ENCODE peak calls at places on chromosome 22, in five cellular contexts. One of them, this sample, is unnamed.

GRCh38 chr22:43389227-43389836 is 22.5 kb upstream of the MPPED1 start:
- DNase-seq in right atrium auricular region: no peak
- DNase-seq in psoas muscle: no peak
- DNase-seq in lung: no peak
- DNase-seq in adrenal gland: no peak
- DNase-seq in this sample: no peak

GRCh38 chr22:37010174-37010573 is 9.1 kb downstream of the TST start:
- DNase-seq in right atrium auricular region: no peak
- DNase-seq in psoas muscle: no peak
- DNase-seq in lung: no peak
- DNase-seq in adrenal gland: no peak
- DNase-seq in this sample: no peak

GRCh38 chr22:50308597-50308935 is 1.1 kb upstream of the PLXNB2 start:
- DNase-seq in right atrium auricular region: peak; percentile 82
- DNase-seq in psoas muscle: peak; percentile 82
- DNase-seq in lung: peak; percentile 73
- DNase-seq in adrenal gland: peak; percentile 94
- DNase-seq in this sample: no peak

GRCh38 chr22:24697671-24698082 is 76.8 kb downstream of the PIWIL3 start:
- DNase-seq in right atrium auricular region: no peak
- DNase-seq in psoas muscle: peak; percentile 42
- DNase-seq in lung: peak; percentile 76
- DNase-seq in adrenal gland: peak; percentile 37
- DNase-seq in this sample: no peak

GRCh38 chr22:50301581-50301991 is 5.9 kb downstream of the PLXNB2 start:
- DNase-seq in right atrium auricular region: no peak
- DNase-seq in psoas muscle: no peak
- DNase-seq in lung: no peak
- DNase-seq in adrenal gland: no peak
- DNase-seq in this sample: no peak

GRCh38 chr22:17418890-17419324 is 49.6 kb downstream of the CECR2 start:
- DNase-seq in right atrium auricular region: no peak
- DNase-seq in psoas muscle: no peak
- DNase-seq in lung: no peak
- DNase-seq in adrenal gland: no peak
- DNase-seq in this sample: no peak

GRCh38 chr22:35952576-35952975 is 76.0 kb downstream of the RBFOX2 start:
- DNase-seq in right atrium auricular region: no peak
- DNase-seq in psoas muscle: no peak
- DNase-seq in lung: no peak
- DNase-seq in adrenal gland: no peak
- DNase-seq in this sample: no peak

GRCh38 chr22:48367731-48368130 is 1459.9 kb downstream of the BRD1 start:
- DNase-seq in right atrium auricular region: no peak
- DNase-seq in psoas muscle: no peak
- DNase-seq in lung: no peak
- DNase-seq in adrenal gland: no peak
- DNase-seq in this sample: no peak

GRCh38 chr22:17366830-17367229 is 2.4 kb upstream of the CECR2 start:
- DNase-seq in right atrium auricular region: no peak
- DNase-seq in psoas muscle: peak; percentile 51
- DNase-seq in lung: no peak
- DNase-seq in adrenal gland: no peak
- DNase-seq in this sample: no peak

GRCh38 chr22:49299821-49300231 is 527.8 kb downstream of the BRD1 start:
- DNase-seq in right atrium auricular region: peak; percentile 50
- DNase-seq in psoas muscle: no peak
- DNase-seq in lung: no peak
- DNase-seq in adrenal gland: peak; percentile 5
- DNase-seq in this sample: no peak

GRCh38 chr22:27680636-27681035 is 120.9 kb downstream of the MN1 start:
- DNase-seq in right atrium auricular region: no peak
- DNase-seq in psoas muscle: no peak
- DNase-seq in lung: no peak
- DNase-seq in adrenal gland: no peak
- DNase-seq in this sample: no peak

GRCh38 chr22:21590809-21591641 is 23.5 kb downstream of the UBE2L3 start:
- DNase-seq in right atrium auricular region: no peak
- DNase-seq in psoas muscle: no peak
- DNase-seq in lung: no peak
- DNase-seq in adrenal gland: no peak
- DNase-seq in this sample: no peak

GRCh38 chr22:36252754-36253522 is at the start of gene APOL1:
- DNase-seq in right atrium auricular region: no peak
- DNase-seq in psoas muscle: no peak
- DNase-seq in lung: peak; percentile 54
- DNase-seq in adrenal gland: peak; percentile 33
- DNase-seq in this sample: no peak

GRCh38 chr22:17121235-17122195 is at the start of gene TMEM121B:
- DNase-seq in right atrium auricular region: peak; percentile 67
- DNase-seq in psoas muscle: peak; percentile 74
- DNase-seq in lung: no peak
- DNase-seq in adrenal gland: peak; percentile 63
- DNase-seq in this sample: no peak

GRCh38 chr22:25219211-25219689 is at the start of gene CRYBB2:
- DNase-seq in right atrium auricular region: no peak
- DNase-seq in psoas muscle: no peak
- DNase-seq in lung: no peak
- DNase-seq in adrenal gland: no peak
- DNase-seq in this sample: no peak

GRCh38 chr22:36587289-36588154 is 58.6 kb upstream of the EIF3D start:
- DNase-seq in right atrium auricular region: no peak
- DNase-seq in psoas muscle: no peak
- DNase-seq in lung: no peak
- DNase-seq in adrenal gland: peak; percentile 34
- DNase-seq in this sample: no peak

GRCh38 chr22:43481528-43482309 is 69.9 kb downstream of the MPPED1 start:
- DNase-seq in right atrium auricular region: no peak
- DNase-seq in psoas muscle: no peak
- DNase-seq in lung: no peak
- DNase-seq in adrenal gland: no peak
- DNase-seq in this sample: no peak

GRCh38 chr22:37848587-37849088 is 581 bp upstream of the EIF3L start:
- DNase-seq in right atrium auricular region: no peak
- DNase-seq in psoas muscle: no peak
- DNase-seq in lung: no peak
- DNase-seq in adrenal gland: no peak
- DNase-seq in this sample: no peak

GRCh38 chr22:49562685-49563249 is 264.9 kb downstream of the BRD1 start:
- DNase-seq in right atrium auricular region: no peak
- DNase-seq in psoas muscle: no peak
- DNase-seq in lung: no peak
- DNase-seq in adrenal gland: no peak
- DNase-seq in this sample: no peak

GRCh38 chr22:28911777-28912669 is 28.7 kb downstream of the ZNRF3 start:
- DNase-seq in right atrium auricular region: no peak
- DNase-seq in psoas muscle: no peak
- DNase-seq in lung: peak; percentile 32
- DNase-seq in adrenal gland: peak; percentile 57
- DNase-seq in this sample: no peak
- TF ChIP-seq CTCF in right atrium auricular region: no peak
- TF ChIP-seq CTCF in psoas muscle: no peak
- TF ChIP-seq CTCF in lung: no peak
- TF ChIP-seq CTCF in adrenal gland: no peak
- TF ChIP-seq CTCF in this sample: no peak

GRCh38 chr22:19884954-19885751 is 30.5 kb upstream of the GNB1L start:
- DNase-seq in right atrium auricular region: no peak
- DNase-seq in psoas muscle: no peak
- DNase-seq in lung: no peak
- DNase-seq in adrenal gland: no peak
- DNase-seq in this sample: no peak

GRCh38 chr22:19886605-19887250 is 32.1 kb upstream of the GNB1L start:
- DNase-seq in right atrium auricular region: no peak
- DNase-seq in psoas muscle: peak; percentile 25
- DNase-seq in lung: no peak
- DNase-seq in adrenal gland: no peak
- DNase-seq in this sample: no peak

GRCh38 chr22:19885841-19886592 is 31.3 kb upstream of the GNB1L start:
- DNase-seq in right atrium auricular region: no peak
- DNase-seq in psoas muscle: peak; percentile 8
- DNase-seq in lung: no peak
- DNase-seq in adrenal gland: no peak
- DNase-seq in this sample: no peak

GRCh38 chr22:19888131-19888746 is 33.6 kb upstream of the GNB1L start:
- DNase-seq in right atrium auricular region: no peak
- DNase-seq in psoas muscle: peak; percentile 10
- DNase-seq in lung: no peak
- DNase-seq in adrenal gland: no peak
- DNase-seq in this sample: no peak

DNA sequence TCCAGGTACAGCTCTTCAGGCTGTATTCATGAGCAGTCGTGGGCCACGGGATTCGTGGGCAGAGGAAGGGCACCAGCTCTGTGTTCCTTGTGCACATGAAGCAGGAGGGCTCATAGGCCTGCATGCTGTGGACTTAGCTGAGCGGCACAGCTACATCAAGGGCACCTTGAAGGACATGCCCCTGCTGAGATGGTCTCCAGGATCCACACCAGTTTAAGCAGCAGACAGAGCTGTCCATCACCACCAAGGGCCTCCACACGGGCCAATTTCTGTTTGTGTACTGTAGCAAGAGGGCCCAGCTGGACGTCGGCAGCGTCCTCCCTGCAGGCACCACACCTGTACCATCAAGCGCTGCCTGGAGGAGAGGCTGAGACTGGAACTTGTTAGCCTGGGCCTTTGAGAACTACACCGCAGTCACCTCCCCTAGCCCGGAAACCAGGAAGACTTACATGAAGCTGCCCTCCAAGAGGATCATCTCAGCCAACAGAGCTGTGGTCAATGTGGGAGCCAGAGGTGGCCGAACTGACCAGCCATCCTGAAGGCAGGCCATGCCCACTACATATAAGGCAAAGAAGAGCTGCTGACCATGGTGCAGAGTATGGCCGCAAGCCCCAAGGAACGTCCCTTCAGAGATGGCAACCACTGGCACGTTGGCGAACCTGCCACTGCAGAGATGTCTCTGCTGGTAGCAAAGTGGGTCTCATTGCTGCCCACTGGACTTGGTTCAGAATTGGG is 32.7 kb upstream of the GNB1L start:
- DNase-seq in right atrium auricular region: no peak
- DNase-seq in psoas muscle: peak; percentile 11
- DNase-seq in lung: no peak
- DNase-seq in adrenal gland: no peak
- DNase-seq in this sample: no peak
- H3K4me1 ChIP-seq in right atrium auricular region: no peaks in the 10 kb centered on the region
- H3K4me1 ChIP-seq in psoas muscle: peaks cover 12% of the 10 kb centered on the region
- H3K4me1 ChIP-seq in lung: no peaks in the 10 kb centered on the region
- H3K4me1 ChIP-seq in adrenal gland: no peaks in the 10 kb centered on the region
- H3K4me1 ChIP-seq in this sample: peaks cover 53% of the 10 kb centered on the region

DNA sequence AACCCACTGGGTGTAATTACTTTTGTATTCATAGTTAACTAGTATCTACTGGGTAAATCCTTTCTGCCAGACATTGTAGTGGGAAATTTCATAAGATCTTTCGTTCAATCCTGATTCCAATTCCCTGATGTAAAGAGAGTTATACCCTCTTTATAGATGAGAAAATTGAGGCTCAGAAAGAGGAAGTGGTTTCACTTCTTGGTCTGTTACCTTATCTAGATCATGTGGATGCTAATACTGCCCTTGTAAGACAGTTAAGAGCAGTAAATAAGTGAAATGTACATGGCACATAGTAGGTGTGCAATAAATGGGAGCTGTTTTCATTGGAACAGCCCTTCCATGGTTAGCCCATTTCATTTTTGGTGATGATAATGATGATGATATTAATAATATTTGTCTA is 46.7 kb downstream of the TIMP3 start:
- DNase-seq in right atrium auricular region: no peak
- DNase-seq in psoas muscle: no peak
- DNase-seq in lung: no peak
- DNase-seq in adrenal gland: no peak
- DNase-seq in this sample: no peak
- H3K27ac ChIP-seq in right atrium auricular region: peak overlapping the region; percentile 87
- H3K27ac ChIP-seq in psoas muscle: no peak overlapping the region
- H3K27ac ChIP-seq in lung: no peak overlapping the region
- H3K27ac ChIP-seq in adrenal gland: peak overlapping the region; percentile 87
- H3K27ac ChIP-seq in this sample: peak overlapping the region; percentile 80

GRCh38 chr22:29541845-29542244 is 11.7 kb downstream of the THOC5 start:
- DNase-seq in right atrium auricular region: no peak
- DNase-seq in psoas muscle: no peak
- DNase-seq in lung: no peak
- DNase-seq in adrenal gland: no peak
- DNase-seq in this sample: no peak

GRCh38 chr22:29531419-29531818 is 22.1 kb downstream of the THOC5 start:
- DNase-seq in right atrium auricular region: no peak
- DNase-seq in psoas muscle: no peak
- DNase-seq in lung: no peak
- DNase-seq in adrenal gland: no peak
- DNase-seq in this sample: no peak

GRCh38 chr22:29539105-29539504 is 14.5 kb downstream of the THOC5 start:
- DNase-seq in right atrium auricular region: no peak
- DNase-seq in psoas muscle: no peak
- DNase-seq in lung: no peak
- DNase-seq in adrenal gland: no peak
- DNase-seq in this sample: no peak

GRCh38 chr22:29536411-29536810 is 17.1 kb downstream of the THOC5 start:
- DNase-seq in right atrium auricular region: no peak
- DNase-seq in psoas muscle: no peak
- DNase-seq in lung: no peak
- DNase-seq in adrenal gland: no peak
- DNase-seq in this sample: no peak
- TF ChIP-seq CTCF in right atrium auricular region: no peak
- TF ChIP-seq CTCF in psoas muscle: no peak
- TF ChIP-seq CTCF in lung: no peak
- TF ChIP-seq CTCF in adrenal gland: no peak
- TF ChIP-seq CTCF in this sample: no peak

GRCh38 chr22:42018224-42018623 is 19.6 kb downstream of the WBP2NL start:
- DNase-seq in right atrium auricular region: no peak
- DNase-seq in psoas muscle: no peak
- DNase-seq in lung: no peak
- DNase-seq in adrenal gland: no peak
- DNase-seq in this sample: no peak

GRCh38 chr22:42026705-42027104 is 28.1 kb downstream of the WBP2NL start:
- DNase-seq in right atrium auricular region: no peak
- DNase-seq in psoas muscle: no peak
- DNase-seq in lung: no peak
- DNase-seq in adrenal gland: no peak
- DNase-seq in this sample: no peak

GRCh38 chr22:42022162-42022847 is 23.7 kb downstream of the WBP2NL start:
- DNase-seq in right atrium auricular region: no peak
- DNase-seq in psoas muscle: no peak
- DNase-seq in lung: no peak
- DNase-seq in adrenal gland: no peak
- DNase-seq in this sample: no peak
- H3K4me1 ChIP-seq in right atrium auricular region: no peaks in the 10 kb centered on the region
- H3K4me1 ChIP-seq in psoas muscle: no peaks in the 10 kb centered on the region
- H3K4me1 ChIP-seq in lung: no peaks in the 10 kb centered on the region
- H3K4me1 ChIP-seq in adrenal gland: no peaks in the 10 kb centered on the region
- H3K4me1 ChIP-seq in this sample: peaks cover 5% of the 10 kb centered on the region

GRCh38 chr22:31344369-31345330 is 1.5 kb downstream of the PATZ1 start:
- DNase-seq in right atrium auricular region: peak; percentile 77
- DNase-seq in psoas muscle: peak; percentile 39
- DNase-seq in lung: peak; percentile 39
- DNase-seq in adrenal gland: peak; percentile 59
- DNase-seq in this sample: no peak
- H3K27ac ChIP-seq in right atrium auricular region: peak overlapping the region; percentile 58
- H3K27ac ChIP-seq in psoas muscle: peak overlapping the region; percentile 42
- H3K27ac ChIP-seq in lung: no peak overlapping the region
- H3K27ac ChIP-seq in adrenal gland: peak overlapping the region; percentile 62
- H3K27ac ChIP-seq in this sample: peak overlapping the region; percentile 97

This sample was measured in esophagus squamous epithelium.